ENCODE peak calls at places on chromosome 10, in five cellular contexts. One of them, this sample, is unnamed.

GRCh38 chr10:99676435-99676834 is 17.1 kb downstream of the ENTPD7 start:
- DNase-seq in stimulated activated CD4-positive, alpha-beta T cell treated with anti-CD3 and anti-CD28 coated beads, Interleukin-2, amount 100 ng/mL, for 48 hours: no peak
- DNase-seq in heart right ventricle: no peak
- DNase-seq in activated naive CD4-positive, alpha-beta T cell treated with anti-CD3 and anti-CD28 coated beads for 36 hours: no peak
- DNase-seq in activated CD4-positive, alpha-beta T cell treated with anti-CD3 and anti-CD28 coated beads for 36 hours: no peak
- DNase-seq in this sample: no peak

GRCh38 chr10:35963685-35964084 is 321.6 kb upstream of the FZD8 start:
- DNase-seq in activated naive CD4-positive, alpha-beta T cell treated with anti-CD3 and anti-CD28 coated beads for 36 hours: no peak
- DNase-seq in stimulated activated CD4-positive, alpha-beta T cell treated with anti-CD3 and anti-CD28 coated beads, Interleukin-2, amount 100 ng/mL, for 48 hours: no peak
- DNase-seq in activated CD4-positive, alpha-beta T cell treated with anti-CD3 and anti-CD28 coated beads for 36 hours: no peak
- DNase-seq in heart right ventricle: no peak
- DNase-seq in this sample: no peak

GRCh38 chr10:133087045-133087678 is 562 bp upstream of the ADGRA1 start:
- DNase-seq in heart right ventricle: no peak
- DNase-seq in activated naive CD4-positive, alpha-beta T cell treated with anti-CD3 and anti-CD28 coated beads for 36 hours: no peak
- DNase-seq in activated CD4-positive, alpha-beta T cell treated with anti-CD3 and anti-CD28 coated beads for 36 hours: no peak
- DNase-seq in stimulated activated CD4-positive, alpha-beta T cell treated with anti-CD3 and anti-CD28 coated beads, Interleukin-2, amount 100 ng/mL, for 48 hours: no peak
- DNase-seq in this sample: no peak

GRCh38 chr10:72061491-72061890 is 26.9 kb downstream of the SPOCK2 start:
- DNase-seq in heart right ventricle: no peak
- DNase-seq in activated naive CD4-positive, alpha-beta T cell treated with anti-CD3 and anti-CD28 coated beads for 36 hours: peak
- DNase-seq in stimulated activated CD4-positive, alpha-beta T cell treated with anti-CD3 and anti-CD28 coated beads, Interleukin-2, amount 100 ng/mL, for 48 hours: no peak
- DNase-seq in activated CD4-positive, alpha-beta T cell treated with anti-CD3 and anti-CD28 coated beads for 36 hours: no peak
- DNase-seq in this sample: peak

GRCh38 chr10:67549390-67549789 is 146.6 kb downstream of the CTNNA3 start:
- DNase-seq in activated CD4-positive, alpha-beta T cell treated with anti-CD3 and anti-CD28 coated beads for 36 hours: no peak
- DNase-seq in heart right ventricle: no peak
- DNase-seq in activated naive CD4-positive, alpha-beta T cell treated with anti-CD3 and anti-CD28 coated beads for 36 hours: no peak
- DNase-seq in stimulated activated CD4-positive, alpha-beta T cell treated with anti-CD3 and anti-CD28 coated beads, Interleukin-2, amount 100 ng/mL, for 48 hours: no peak
- DNase-seq in this sample: no peak

GRCh38 chr10:31697271-31698168 is 231.1 kb downstream of the ARHGAP12 start:
- DNase-seq in activated CD4-positive, alpha-beta T cell treated with anti-CD3 and anti-CD28 coated beads for 36 hours: no peak
- DNase-seq in stimulated activated CD4-positive, alpha-beta T cell treated with anti-CD3 and anti-CD28 coated beads, Interleukin-2, amount 100 ng/mL, for 48 hours: no peak
- DNase-seq in heart right ventricle: peak
- DNase-seq in activated naive CD4-positive, alpha-beta T cell treated with anti-CD3 and anti-CD28 coated beads for 36 hours: no peak
- DNase-seq in this sample: no peak

GRCh38 chr10:91772869-91773268 is 25.4 kb upstream of the TNKS2 start:
- DNase-seq in activated CD4-positive, alpha-beta T cell treated with anti-CD3 and anti-CD28 coated beads for 36 hours: no peak
- DNase-seq in activated naive CD4-positive, alpha-beta T cell treated with anti-CD3 and anti-CD28 coated beads for 36 hours: no peak
- DNase-seq in stimulated activated CD4-positive, alpha-beta T cell treated with anti-CD3 and anti-CD28 coated beads, Interleukin-2, amount 100 ng/mL, for 48 hours: no peak
- DNase-seq in heart right ventricle: no peak
- DNase-seq in this sample: no peak

GRCh38 chr10:98800263-98800662 is 353.5 kb upstream of the HPS1 start:
- DNase-seq in stimulated activated CD4-positive, alpha-beta T cell treated with anti-CD3 and anti-CD28 coated beads, Interleukin-2, amount 100 ng/mL, for 48 hours: no peak
- DNase-seq in heart right ventricle: no peak
- DNase-seq in activated CD4-positive, alpha-beta T cell treated with anti-CD3 and anti-CD28 coated beads for 36 hours: no peak
- DNase-seq in activated naive CD4-positive, alpha-beta T cell treated with anti-CD3 and anti-CD28 coated beads for 36 hours: no peak
- DNase-seq in this sample: no peak

GRCh38 chr10:71694567-71694968 is 25.0 kb downstream of the C10orf105 start:
- DNase-seq in activated CD4-positive, alpha-beta T cell treated with anti-CD3 and anti-CD28 coated beads for 36 hours: peak
- DNase-seq in stimulated activated CD4-positive, alpha-beta T cell treated with anti-CD3 and anti-CD28 coated beads, Interleukin-2, amount 100 ng/mL, for 48 hours: no peak
- DNase-seq in heart right ventricle: peak
- DNase-seq in activated naive CD4-positive, alpha-beta T cell treated with anti-CD3 and anti-CD28 coated beads for 36 hours: peak
- DNase-seq in this sample: peak

GRCh38 chr10:4778761-4779160 is 47.2 kb upstream of the AKR1E2 start:
- DNase-seq in activated naive CD4-positive, alpha-beta T cell treated with anti-CD3 and anti-CD28 coated beads for 36 hours: no peak
- DNase-seq in activated CD4-positive, alpha-beta T cell treated with anti-CD3 and anti-CD28 coated beads for 36 hours: no peak
- DNase-seq in stimulated activated CD4-positive, alpha-beta T cell treated with anti-CD3 and anti-CD28 coated beads, Interleukin-2, amount 100 ng/mL, for 48 hours: no peak
- DNase-seq in heart right ventricle: no peak
- DNase-seq in this sample: no peak

GRCh38 chr10:5888843-5889623 is 660 bp downstream of the ANKRD16 start:
- DNase-seq in activated CD4-positive, alpha-beta T cell treated with anti-CD3 and anti-CD28 coated beads for 36 hours: peak
- DNase-seq in heart right ventricle: no peak
- DNase-seq in stimulated activated CD4-positive, alpha-beta T cell treated with anti-CD3 and anti-CD28 coated beads, Interleukin-2, amount 100 ng/mL, for 48 hours: peak
- DNase-seq in activated naive CD4-positive, alpha-beta T cell treated with anti-CD3 and anti-CD28 coated beads for 36 hours: peak
- DNase-seq in this sample: peak

GRCh38 chr10:91909178-91909677 is at the start of gene FGFBP3:
- DNase-seq in heart right ventricle: peak
- DNase-seq in activated naive CD4-positive, alpha-beta T cell treated with anti-CD3 and anti-CD28 coated beads for 36 hours: peak
- DNase-seq in activated CD4-positive, alpha-beta T cell treated with anti-CD3 and anti-CD28 coated beads for 36 hours: peak
- DNase-seq in stimulated activated CD4-positive, alpha-beta T cell treated with anti-CD3 and anti-CD28 coated beads, Interleukin-2, amount 100 ng/mL, for 48 hours: no peak
- DNase-seq in this sample: peak

GRCh38 chr10:93897070-93897797 is 3.5 kb downstream of the SLC35G1 start:
- DNase-seq in activated CD4-positive, alpha-beta T cell treated with anti-CD3 and anti-CD28 coated beads for 36 hours: no peak
- DNase-seq in activated naive CD4-positive, alpha-beta T cell treated with anti-CD3 and anti-CD28 coated beads for 36 hours: no peak
- DNase-seq in heart right ventricle: no peak
- DNase-seq in stimulated activated CD4-positive, alpha-beta T cell treated with anti-CD3 and anti-CD28 coated beads, Interleukin-2, amount 100 ng/mL, for 48 hours: no peak
- DNase-seq in this sample: no peak

GRCh38 chr10:101305241-101306230 is 48.4 kb upstream of the BTRC start:
- DNase-seq in activated CD4-positive, alpha-beta T cell treated with anti-CD3 and anti-CD28 coated beads for 36 hours: no peak
- DNase-seq in activated naive CD4-positive, alpha-beta T cell treated with anti-CD3 and anti-CD28 coated beads for 36 hours: no peak
- DNase-seq in stimulated activated CD4-positive, alpha-beta T cell treated with anti-CD3 and anti-CD28 coated beads, Interleukin-2, amount 100 ng/mL, for 48 hours: no peak
- DNase-seq in heart right ventricle: no peak
- DNase-seq in this sample: no peak

GRCh38 chr10:16491933-16492332 is 29.7 kb downstream of the C1QL3 start:
- DNase-seq in heart right ventricle: no peak
- DNase-seq in activated CD4-positive, alpha-beta T cell treated with anti-CD3 and anti-CD28 coated beads for 36 hours: no peak
- DNase-seq in stimulated activated CD4-positive, alpha-beta T cell treated with anti-CD3 and anti-CD28 coated beads, Interleukin-2, amount 100 ng/mL, for 48 hours: no peak
- DNase-seq in activated naive CD4-positive, alpha-beta T cell treated with anti-CD3 and anti-CD28 coated beads for 36 hours: no peak
- DNase-seq in this sample: no peak

GRCh38 chr10:47308775-47309174 is 8.8 kb downstream of the GDF10 start:
- DNase-seq in heart right ventricle: no peak
- DNase-seq in activated CD4-positive, alpha-beta T cell treated with anti-CD3 and anti-CD28 coated beads for 36 hours: no peak
- DNase-seq in stimulated activated CD4-positive, alpha-beta T cell treated with anti-CD3 and anti-CD28 coated beads, Interleukin-2, amount 100 ng/mL, for 48 hours: no peak
- DNase-seq in activated naive CD4-positive, alpha-beta T cell treated with anti-CD3 and anti-CD28 coated beads for 36 hours: no peak
- DNase-seq in this sample: no peak

GRCh38 chr10:51706225-51706624 is 6.8 kb upstream of the CSTF2T start:
- DNase-seq in heart right ventricle: peak
- DNase-seq in activated CD4-positive, alpha-beta T cell treated with anti-CD3 and anti-CD28 coated beads for 36 hours: no peak
- DNase-seq in activated naive CD4-positive, alpha-beta T cell treated with anti-CD3 and anti-CD28 coated beads for 36 hours: no peak
- DNase-seq in stimulated activated CD4-positive, alpha-beta T cell treated with anti-CD3 and anti-CD28 coated beads, Interleukin-2, amount 100 ng/mL, for 48 hours: no peak
- DNase-seq in this sample: no peak